ENCODE peak calls at places on chromosomes 2 and 18, in four cellular contexts. D is MM.1S, G is tibial artery, P is cardiac muscle cell. J is an unnamed sample.

GRCh38 chr2:38000485-38001222 is 75.3 kb downstream of the CYP1B1 start:
- DNase-seq in D (no peak), G (no peak), P (no peak), J (no peak)

GRCh38 chr18:48820483-48821250 is 130.1 kb downstream of the SMAD7 start:
- DNase-seq in D (no peak), G (peak; percentile 13), P (no peak), J (peak; percentile 82)

GRCh38 chr2:191866675-191867506 is 20.0 kb upstream of the CAVIN2 start:
- DNase-seq in D (no peak), G (no peak), P (peak; percentile 95), J (no peak)

GRCh38 chr2:178280261-178280852 is 86.0 kb downstream of the OSBPL6 start:
- DNase-seq in D (peak; percentile 70), G (no peak), P (peak; percentile 68), J (peak; percentile 15)

GRCh38 chr2:107094450-107094986 is 208.6 kb upstream of the ST6GAL2 start:
- DNase-seq in D (no peak), G (no peak), P (no peak), J (no peak)

GRCh38 chr2:203442463-203442862 is 92.6 kb downstream of the RAPH1 start:
- DNase-seq in D (no peak), G (no peak), P (no peak), J (no peak)

GRCh38 chr2:46135936-46136335 is 161.3 kb upstream of the EPAS1 start:
- DNase-seq in D (no peak), G (peak; percentile 51), P (peak; percentile 92), J (no peak)

GRCh38 chr2:12934181-12934756 is 217.5 kb downstream of the TRIB2 start:
- DNase-seq in D (no peak), G (no peak), P (no peak), J (no peak)

GRCh38 chr2:98932164-98932563 is 3.9 kb downstream of the CRACDL start:
- DNase-seq in D (no peak), G (no peak), P (no peak), J (no peak)

GRCh38 chr2:64698668-64699444 is 45.1 kb upstream of the SERTAD2 start:
- DNase-seq in D (no peak), G (no peak), P (peak; percentile 66), J (peak; percentile 74)

GRCh38 chr2:204000446-204000845 is 63.9 kb downstream of the ICOS start:
- DNase-seq in D (no peak), G (no peak), P (no peak), J (no peak)

GRCh38 chr18:62510744-62511143 is 12.1 kb upstream of the ZCCHC2 start:
- DNase-seq in D (no peak), G (no peak), P (no peak), J (no peak)

GRCh38 chr2:84880645-84881521 is at the start of gene TRABD2A:
- DNase-seq in D (peak; percentile 36), G (no peak), P (no peak), J (peak; percentile 37)

GRCh38 chr18:37207343-37207742 is 358.3 kb downstream of the CELF4 start:
- DNase-seq in D (no peak), G (no peak), P (no peak), J (no peak)

GRCh38 chr18:39966275-39966674 is 1988.8 kb upstream of the PIK3C3 start:
- DNase-seq in D (no peak), G (no peak), P (no peak), J (no peak)

GRCh38 chr18:36312806-36313395 is 15.4 kb downstream of the FHOD3 start:
- DNase-seq in D (no peak), G (no peak), P (peak; percentile 80), J (no peak)

DNA sequence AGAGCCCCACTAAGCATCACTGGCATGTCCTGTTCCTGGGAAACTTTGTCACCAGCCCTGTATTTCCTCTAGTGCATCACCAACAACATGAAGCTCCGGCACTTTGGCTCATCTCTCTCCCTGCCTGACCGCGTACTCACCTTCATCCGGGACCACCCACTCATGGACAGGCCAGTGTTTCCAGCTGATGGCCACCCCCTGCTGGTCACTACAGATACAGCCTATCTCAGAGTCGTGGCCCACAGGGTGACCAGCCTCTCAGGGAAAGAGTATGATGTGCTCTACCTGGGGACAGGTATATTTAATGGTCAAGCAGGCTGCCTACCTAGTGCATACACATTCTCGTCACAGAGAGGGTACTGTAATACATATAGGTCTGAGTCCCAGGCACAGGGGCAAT is 21.0 kb downstream of the SEMA4F start:
- DNase-seq in D (no peak), G (no peak), P (no peak), J (no peak)
- TF ChIP-seq CTCF in D (no peak), G (no peak), P (peak; percentile 21), J (no peak)

GRCh38 chr2:233165543-233165894 is 86.0 kb upstream of the ATG16L1 start:
- DNase-seq in D (no peak), G (no peak), P (no peak), J (no peak)
- H3K4me3 ChIP-seq in D (no peak overlapping the region), G (no peak overlapping the region), P (no peak overlapping the region), J (no peak overlapping the region)

DNA sequence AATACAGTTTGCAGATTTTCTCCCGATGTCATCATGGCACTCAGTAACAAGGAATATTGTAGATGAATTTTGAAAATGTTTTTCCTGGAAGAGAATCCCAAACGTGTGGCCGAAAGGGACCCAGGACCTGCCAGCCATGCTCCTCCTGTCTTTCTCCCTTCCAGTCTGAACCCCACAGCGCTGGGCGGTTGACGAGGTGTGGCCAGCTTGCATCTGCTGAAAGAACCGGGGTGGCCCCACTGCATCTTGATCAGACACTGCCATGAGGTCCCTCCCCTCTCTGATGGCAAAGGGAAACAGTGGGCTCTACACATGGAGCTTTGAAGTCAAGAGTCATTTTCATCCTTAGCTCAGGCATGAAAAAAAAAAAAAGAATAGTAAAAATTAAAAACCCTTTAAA is 240.3 kb downstream of the AGAP1 start:
- DNase-seq in D (no peak), G (no peak), P (no peak), J (no peak)
- H3K27me3 ChIP-seq in D (no peaks in the 10 kb centered on the region), G (no peaks in the 10 kb centered on the region), P (no peaks in the 10 kb centered on the region), J (peaks cover 2% of the 10 kb centered on the region)

DNA sequence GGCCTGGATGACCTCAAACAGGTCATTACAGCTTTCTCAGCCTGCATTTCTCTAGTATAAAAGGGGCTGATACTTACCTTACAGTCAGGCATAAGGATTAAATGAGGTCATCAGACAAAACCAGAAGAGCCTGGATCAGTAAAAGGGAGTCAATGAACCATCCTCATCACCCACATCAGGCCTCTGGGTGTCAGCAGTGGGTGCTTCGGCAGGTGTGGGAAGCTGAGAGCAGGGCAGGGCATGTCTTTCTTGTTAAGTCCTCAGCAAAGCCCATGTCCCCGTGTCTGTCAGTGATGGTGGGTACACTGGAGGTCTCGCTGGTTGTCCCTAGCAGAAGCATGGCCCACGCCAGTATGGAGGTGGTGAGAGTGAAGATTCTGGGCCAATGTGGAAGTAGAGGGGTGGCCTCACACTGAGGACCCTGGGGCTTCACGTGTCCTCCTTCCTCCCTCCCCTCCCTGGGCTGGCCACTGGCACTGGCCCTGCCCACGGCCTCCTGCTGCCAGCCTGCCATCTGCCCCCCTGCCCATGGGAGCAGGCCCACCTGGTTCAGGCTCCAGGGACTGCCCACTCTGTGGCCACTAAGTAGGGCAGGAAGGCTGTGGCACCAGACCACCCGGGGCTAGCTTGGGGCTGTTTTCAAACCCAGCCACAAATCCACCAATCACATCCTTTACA is 4.4 kb downstream of the ADRA2B start:
- DNase-seq in D (no peak), G (no peak), P (no peak), J (no peak)
- TF ChIP-seq CTCF in D (no peak), G (no peak), P (no peak), J (no peak)

GRCh38 chr18:45435810-45436209 is 179.5 kb upstream of the SLC14A2 start:
- DNase-seq in D (no peak), G (no peak), P (no peak), J (no peak)

GRCh38 chr18:45440246-45440645 is 175.0 kb upstream of the SLC14A2 start:
- DNase-seq in D (no peak), G (no peak), P (no peak), J (no peak)

GRCh38 chr18:45437399-45437798 is 177.9 kb upstream of the SLC14A2 start:
- DNase-seq in D (no peak), G (no peak), P (no peak), J (no peak)

DNA sequence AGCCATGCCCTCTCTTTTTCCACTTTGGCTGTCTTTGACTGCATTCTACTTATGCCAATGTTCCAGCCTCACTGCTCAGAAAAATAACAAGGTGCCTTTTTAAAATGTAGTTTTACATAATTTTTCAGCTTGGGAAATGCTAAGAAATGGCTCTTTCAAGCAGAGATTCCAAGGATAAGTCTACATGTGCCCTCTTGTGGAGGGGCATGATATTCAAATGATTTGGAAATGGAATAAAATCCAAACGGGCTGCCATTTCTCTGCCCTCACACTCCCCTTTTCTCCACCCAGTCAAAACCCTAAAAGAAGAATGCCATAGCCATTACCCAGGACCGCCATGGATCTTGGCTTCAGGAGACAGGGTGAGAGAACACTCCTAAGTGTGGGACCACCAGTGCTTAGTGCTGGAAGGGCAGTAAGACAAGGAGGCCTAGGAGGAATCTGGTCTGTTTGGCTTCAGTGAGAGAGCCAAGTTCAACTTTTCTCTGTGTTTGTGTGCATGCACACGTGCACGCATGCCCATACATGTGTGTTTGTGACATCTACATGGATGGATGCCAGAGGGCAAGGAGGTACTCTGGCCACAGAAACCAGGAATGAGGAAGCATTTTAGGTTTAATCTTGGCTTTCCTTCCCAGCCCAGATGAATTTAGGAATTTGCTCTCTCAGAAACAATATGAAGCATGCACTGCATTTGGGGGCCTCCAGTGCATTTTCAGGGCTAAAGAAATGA is 174.0 kb upstream of the SLC14A2 start:
- DNase-seq in D (no peak), G (no peak), P (no peak), J (no peak)
- H3K4me3 ChIP-seq in D (no peak overlapping the region), G (no peak overlapping the region), P (no peak overlapping the region), J (no peak overlapping the region)

DNA sequence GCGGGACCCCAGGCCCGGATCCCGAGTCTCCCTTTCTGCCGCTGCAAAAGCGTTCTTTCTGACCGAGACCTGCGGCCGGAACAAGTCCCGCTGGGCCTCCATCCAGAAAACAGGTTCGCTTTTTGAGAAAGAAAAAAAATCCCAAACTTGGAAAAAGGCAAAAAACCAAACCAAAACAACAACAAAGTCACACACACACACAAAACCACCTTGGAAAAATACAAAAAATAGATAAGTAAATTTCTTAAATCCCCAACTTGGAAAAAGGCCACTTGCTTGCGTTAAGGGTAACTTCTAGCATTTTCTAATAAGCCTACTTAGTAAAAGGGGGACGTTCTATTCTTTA is 250 bp upstream of the CHST10 start:
- DNase-seq in D (no peak), G (no peak), P (no peak), J (no peak)
- H3K27me3 ChIP-seq in D (no peaks in the 10 kb centered on the region), G (no peaks in the 10 kb centered on the region), P (no peaks in the 10 kb centered on the region), J (no peaks in the 10 kb centered on the region)

DNA sequence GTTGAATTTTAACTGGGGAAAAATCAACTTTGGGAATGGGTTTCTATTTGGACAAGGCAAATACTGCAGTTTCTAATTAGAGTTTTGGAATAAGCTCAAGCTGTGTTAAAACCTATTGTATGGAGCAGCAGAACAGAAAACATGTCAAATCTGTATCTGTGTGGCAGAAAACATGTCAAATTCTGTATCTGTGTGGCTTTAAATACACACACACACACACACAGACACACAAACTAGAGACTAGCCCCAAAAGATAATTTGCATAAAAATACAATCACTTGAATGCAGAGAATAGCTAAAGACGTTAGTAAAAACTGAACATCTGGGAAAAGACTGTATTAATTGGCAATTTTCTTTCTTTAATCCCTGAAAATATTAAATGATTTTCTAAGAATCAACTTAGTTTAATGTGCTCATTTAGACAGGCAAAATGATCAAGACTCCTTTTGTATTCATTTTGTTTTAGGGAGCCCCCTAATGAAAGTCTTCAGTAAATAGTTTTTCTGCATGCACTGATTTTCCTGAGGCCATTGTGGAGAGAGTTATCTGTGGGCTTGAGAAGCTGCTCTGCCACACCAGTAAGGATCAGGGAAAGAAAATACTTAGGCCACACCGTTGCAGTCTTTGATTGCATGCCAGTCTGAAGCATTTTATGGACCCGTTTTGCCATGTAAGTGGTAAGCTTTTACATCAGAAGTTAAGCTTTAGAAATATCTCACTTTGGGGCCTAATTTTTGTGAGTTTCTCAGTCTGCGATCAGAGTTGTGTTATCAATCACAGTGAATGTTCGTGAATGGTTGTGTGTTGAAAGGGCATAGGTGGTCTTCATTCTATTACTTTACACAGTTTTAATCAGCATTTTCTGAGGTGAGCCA is 2.2 kb downstream of the SPATS2L start:
- DNase-seq in D (no peak), G (no peak), P (peak; percentile 53), J (no peak)
- TF ChIP-seq CTCF in D (no peak), G (no peak), P (peak; percentile 31), J (peak; percentile 11)

J was measured in GM06990.